ENCODE peak calls at places on chromosomes 6 and 20, in eight cellular contexts. O, S, Q, B, K, V, W and M are unnamed samples.

GRCh38 chr6:99606670-99607415 is at the start of gene PRDM13:
- DNase-seq in V (peak), O (no peak), W (no peak), Q (no peak), S (no peak), K (no peak), B (no peak), M (no peak)

GRCh38 chr6:147507162-147508072 is 1.1 kb upstream of the SAMD5 start:
- DNase-seq in Q (no peak), K (peak), W (no peak), S (peak), O (peak), V (peak), B (no peak), M (no peak)

GRCh38 chr20:61499859-61500258 is 247.8 kb downstream of the CDH4 start:
- DNase-seq in O (no peak), Q (no peak), W (no peak), V (no peak), K (no peak), S (peak), B (no peak), M (no peak)

GRCh38 chr6:160055813-160056212 is 65.8 kb upstream of the SLC22A1 start:
- DNase-seq in B (no peak), O (no peak), Q (no peak), S (peak), K (no peak), V (no peak), W (no peak), M (no peak)

GRCh38 chr20:20304942-20305341 is 63.0 kb upstream of the INSM1 start:
- DNase-seq in Q (no peak), O (no peak), B (no peak), V (no peak), S (no peak), K (no peak), W (no peak), M (no peak)

GRCh38 chr20:41167481-41168253 is 30.3 kb downstream of the PLCG1 start:
- DNase-seq in B (peak), O (no peak), S (no peak), V (no peak), W (no peak), K (no peak), Q (no peak), M (no peak)

GRCh38 chr6:79373246-79373645 is 138.8 kb upstream of the HMGN3 start:
- DNase-seq in Q (no peak), V (no peak), B (no peak), S (no peak), O (no peak), W (no peak), K (no peak), M (no peak)

GRCh38 chr6:133553652-133554051 is 312.5 kb downstream of the EYA4 start:
- DNase-seq in B (no peak), S (peak), Q (no peak), K (peak), V (peak), W (peak), O (peak), M (no peak)

GRCh38 chr20:64072664-64073063 is 6.7 kb downstream of the RGS19 start:
- DNase-seq in S (no peak), B (no peak), W (no peak), Q (no peak), K (no peak), V (no peak), O (no peak), M (no peak)

GRCh38 chr6:110897433-110897832 is 22.8 kb downstream of the AMD1 start:
- DNase-seq in Q (no peak), S (peak), K (no peak), V (no peak), W (no peak), O (no peak), B (no peak), M (no peak)

GRCh38 chr6:78947962-78948361 is 80.6 kb downstream of the IRAK1BP1 start:
- DNase-seq in W (no peak), S (peak), B (no peak), O (peak), K (no peak), V (no peak), Q (no peak), M (no peak)

GRCh38 chr6:90294989-90295853 is 1.4 kb downstream of the BACH2 start:
- DNase-seq in O (peak), K (peak), B (peak), Q (no peak), S (peak), V (peak), W (peak), M (peak)

GRCh38 chr6:140537834-140538680 is 1163.6 kb upstream of the CITED2 start:
- DNase-seq in B (no peak), K (no peak), Q (peak), S (peak), W (peak), O (peak), V (peak), M (no peak)

GRCh38 chr6:12369781-12370262 is 79.7 kb downstream of the EDN1 start:
- DNase-seq in Q (no peak), V (no peak), S (no peak), O (no peak), K (peak), B (no peak), W (no peak), M (no peak)

GRCh38 chr6:87747646-87748045 is 45.6 kb upstream of the AKIRIN2 start:
- DNase-seq in O (no peak), W (no peak), K (peak), B (no peak), Q (no peak), S (no peak), V (no peak), M (no peak)

GRCh38 chr6:156846845-156847599 is 69.8 kb downstream of the ARID1B start:
- DNase-seq in V (no peak), B (no peak), W (no peak), Q (no peak), O (no peak), S (no peak), K (no peak), M (no peak)

GRCh38 chr6:37056439-37057127 is 51.1 kb downstream of the FGD2 start:
- DNase-seq in W (no peak), S (peak), K (no peak), Q (no peak), V (peak), O (no peak), B (no peak), M (no peak)

GRCh38 chr6:100880149-100880900 is 804 bp downstream of the ASCC3 start:
- DNase-seq in O (no peak), V (no peak), B (no peak), S (peak), W (no peak), Q (no peak), K (no peak), M (no peak)

GRCh38 chr6:148987982-148988381 is 241.2 kb downstream of the UST start:
- DNase-seq in W (no peak), K (no peak), B (no peak), S (no peak), Q (no peak), O (no peak), V (no peak), M (no peak)

GRCh38 chr20:14865169-14865568 is 527.8 kb upstream of the FLRT3 start:
- DNase-seq in W (no peak), S (no peak), Q (no peak), B (no peak), O (no peak), V (no peak), K (no peak), M (no peak)

GRCh38 chr6:131023834-131024504 is 39.1 kb downstream of the EPB41L2 start:
- DNase-seq in V (no peak), S (peak), Q (no peak), O (peak), K (no peak), W (no peak), B (no peak), M (no peak)

GRCh38 chr6:80637312-80637711 is 530.8 kb downstream of the BCKDHB start:
- DNase-seq in K (no peak), O (peak), Q (no peak), V (no peak), S (peak), W (no peak), B (no peak), M (no peak)

GRCh38 chr6:133817460-133818047 is 71.4 kb upstream of the TCF21 start:
- DNase-seq in B (no peak), O (no peak), S (no peak), K (peak), Q (no peak), V (peak), W (no peak), M (no peak)

GRCh38 chr6:145497006-145497405 is 238.3 kb downstream of the EPM2A start:
- DNase-seq in K (no peak), S (no peak), V (no peak), O (no peak), B (no peak), W (no peak), Q (no peak), M (no peak)

GRCh38 chr6:139708342-139709199 is 334.1 kb upstream of the CITED2 start:
- DNase-seq in O (peak), K (no peak), V (no peak), Q (no peak), S (peak), W (no peak), B (no peak), M (no peak)

GRCh38 chr20:550611-551010 is 7.0 kb upstream of the CSNK2A1 start:
- DNase-seq in K (no peak), W (no peak), Q (no peak), O (no peak), V (no peak), S (no peak), B (no peak), M (no peak)

GRCh38 chr20:5848711-5849505 is 98.7 kb downstream of the SHLD1 start:
- DNase-seq in S (peak), W (no peak), Q (no peak), B (no peak), K (peak), O (peak), V (no peak), M (no peak)

GRCh38 chr6:33235221-33235634 is 26.9 kb downstream of the RING1 start:
- DNase-seq in K (no peak), B (peak), Q (no peak), O (no peak), W (no peak), V (peak), S (no peak), M (no peak)

GRCh38 chr6:56420296-56420695 is 172.9 kb upstream of the COL21A1 start:
- DNase-seq in V (no peak), S (no peak), W (no peak), O (no peak), K (no peak), B (no peak), Q (no peak), M (no peak)

GRCh38 chr6:150144294-150144868 is 1.5 kb downstream of the PPP1R14C start:
- DNase-seq in O (no peak), S (no peak), K (no peak), B (no peak), V (no peak), Q (no peak), W (no peak), M (no peak)

GRCh38 chr20:35277531-35278395 is at the start of gene MMP24OS:
- DNase-seq in B (peak), K (peak), S (peak), Q (peak), O (peak), V (peak), W (peak), M (peak)

GRCh38 chr6:170270984-170271593 is 19.8 kb downstream of the DLL1 start:
- DNase-seq in W (no peak), O (no peak), V (no peak), B (no peak), S (no peak), Q (no peak), K (no peak), M (no peak)

GRCh38 chr6:127365874-127366273 is 22.5 kb upstream of the ECHDC1 start:
- DNase-seq in Q (no peak), S (no peak), O (no peak), W (no peak), V (no peak), K (no peak), B (no peak), M (no peak)

GRCh38 chr6:127366281-127367022 is 23.0 kb upstream of the ECHDC1 start:
- DNase-seq in W (no peak), K (no peak), S (peak), B (peak), V (peak), Q (peak), O (peak), M (no peak)

GRCh38 chr6:127367023-127367375 is 23.6 kb upstream of the ECHDC1 start:
- DNase-seq in Q (no peak), V (no peak), S (no peak), W (no peak), K (no peak), O (no peak), B (no peak), M (no peak)
- TF ChIP-seq CTCF in Q (no peak), V (no peak), S (no peak), W (no peak), K (no peak), O (no peak), B (no peak), M (no peak)

DNA sequence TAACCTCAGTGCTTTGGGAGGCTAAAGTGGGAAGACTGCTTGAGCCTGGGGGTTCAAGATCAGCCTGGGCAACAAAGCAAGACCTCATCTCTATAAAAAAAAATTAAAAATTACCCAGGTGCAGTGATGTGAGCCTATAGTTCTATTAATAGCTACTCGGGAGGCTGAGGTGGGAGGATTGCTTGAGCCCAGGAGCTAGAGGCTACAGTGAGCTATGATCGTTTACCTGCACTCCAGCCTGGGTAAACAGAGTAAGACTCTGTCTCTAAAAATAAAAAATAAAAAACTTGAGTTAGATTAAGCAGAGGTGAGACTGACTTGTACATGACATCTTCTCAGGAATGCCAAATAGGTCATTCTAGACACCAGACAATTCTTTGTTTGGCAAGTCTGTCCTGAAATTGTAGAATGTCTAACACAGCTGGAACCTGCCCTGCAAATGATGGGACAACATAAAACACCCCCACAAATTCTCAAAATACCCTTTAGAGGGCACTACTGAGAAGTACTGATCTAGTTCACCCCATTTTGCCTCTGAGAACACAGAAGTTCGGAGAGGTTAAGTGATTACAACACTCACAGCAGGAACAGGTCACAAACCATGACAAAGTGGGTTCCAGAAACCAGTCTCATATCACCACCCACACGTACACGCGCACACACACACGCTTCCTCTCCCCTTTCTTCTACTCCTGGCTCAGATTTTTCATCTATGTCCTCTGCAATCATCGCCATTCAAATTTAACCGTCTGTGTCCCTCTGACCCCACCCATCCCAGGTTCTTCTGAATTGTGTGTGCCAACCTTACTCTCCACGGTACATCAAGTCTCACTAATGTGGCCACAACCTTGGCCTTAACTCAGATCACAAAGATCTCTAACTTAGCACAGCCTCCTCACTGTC is 38.3 kb downstream of the ARHGAP18 start:
- DNase-seq in V (no peak), S (no peak), K (peak), W (no peak), O (no peak), Q (no peak), B (no peak), M (peak)
- TF ChIP-seq CTCF in V (peak), S (no peak), K (peak), W (peak), O (no peak), Q (no peak), B (no peak), M (no peak)

DNA sequence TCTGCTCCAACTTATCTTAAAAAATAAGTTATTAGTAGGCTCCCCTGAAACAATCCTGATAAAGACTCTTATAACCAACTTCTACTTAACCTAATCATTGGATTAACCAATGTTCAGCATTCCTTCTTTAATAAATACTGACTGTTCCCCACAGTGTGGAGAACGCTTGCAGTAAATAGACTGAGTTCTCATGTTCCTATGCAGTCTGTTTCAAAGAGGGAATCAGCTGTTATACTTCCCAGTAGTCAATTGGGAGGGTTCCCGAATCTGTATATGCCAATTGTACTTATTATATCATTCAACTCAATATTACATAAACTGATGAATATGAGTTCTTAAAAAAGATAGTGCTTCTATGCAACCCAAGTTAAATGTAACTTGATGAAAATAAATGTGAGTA is 9.7 kb upstream of the JAG1 start:
- DNase-seq in V (no peak), K (no peak), O (no peak), W (no peak), S (no peak), Q (no peak), B (no peak), M (no peak)
- TF ChIP-seq CTCF in V (no peak), K (no peak), O (no peak), W (no peak), S (no peak), Q (no peak), B (no peak), M (no peak)

GRCh38 chr6:20839624-20840023 is 305.4 kb downstream of the CDKAL1 start:
- DNase-seq in K (no peak), S (no peak), Q (no peak), W (no peak), V (no peak), O (no peak), B (no peak), M (no peak)
- TF ChIP-seq CTCF in K (no peak), S (no peak), Q (no peak), W (no peak), V (peak), O (peak), B (no peak), M (no peak)

DNA sequence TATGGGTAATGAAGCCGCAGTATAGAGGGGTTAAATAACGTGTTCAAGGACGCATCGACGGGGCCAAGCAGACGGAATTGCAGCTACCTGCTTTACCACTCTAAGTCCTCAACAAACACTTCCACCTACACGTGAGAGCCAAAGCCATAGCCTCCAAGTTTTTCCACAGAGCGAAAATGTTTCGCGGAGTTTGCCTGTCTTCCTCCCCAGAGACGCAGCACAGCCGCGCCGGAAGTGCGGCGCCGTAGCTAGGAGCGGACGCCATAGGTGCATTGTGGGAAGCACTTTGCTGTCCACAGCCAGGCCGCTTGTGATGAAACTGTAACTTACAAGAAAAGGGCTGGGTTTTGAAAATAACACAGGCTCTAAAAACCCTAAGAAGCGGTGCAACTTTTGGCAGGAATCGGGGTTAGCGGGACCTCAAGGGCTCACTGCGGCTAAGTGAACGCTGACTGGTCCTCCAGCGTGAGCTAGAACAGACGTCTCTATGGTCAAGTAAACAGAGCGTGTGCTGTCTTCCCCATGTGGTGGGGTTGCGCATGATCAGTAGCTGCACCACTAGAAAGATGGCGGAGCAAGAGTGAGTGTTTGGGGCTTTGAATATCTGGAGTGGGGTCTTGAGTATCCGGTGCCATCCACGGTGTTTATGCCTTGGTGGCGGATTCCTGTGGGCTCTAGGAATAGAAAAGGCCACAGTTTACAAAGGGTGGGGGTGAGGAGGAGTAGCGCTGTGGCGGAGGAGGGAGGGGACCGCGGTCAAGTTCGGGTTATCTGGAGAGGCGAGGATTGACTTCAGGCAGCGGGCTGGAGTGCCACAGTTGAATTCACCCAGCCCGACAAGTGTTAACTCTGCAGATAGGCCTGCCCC is at the start of gene RPL7L1:
- DNase-seq in W (peak), Q (peak), B (peak), V (peak), K (peak), O (peak), S (peak), M (peak)
- TF ChIP-seq CTCF in W (no peak), Q (no peak), B (peak), V (peak), K (no peak), O (peak), S (no peak), M (no peak)

DNA sequence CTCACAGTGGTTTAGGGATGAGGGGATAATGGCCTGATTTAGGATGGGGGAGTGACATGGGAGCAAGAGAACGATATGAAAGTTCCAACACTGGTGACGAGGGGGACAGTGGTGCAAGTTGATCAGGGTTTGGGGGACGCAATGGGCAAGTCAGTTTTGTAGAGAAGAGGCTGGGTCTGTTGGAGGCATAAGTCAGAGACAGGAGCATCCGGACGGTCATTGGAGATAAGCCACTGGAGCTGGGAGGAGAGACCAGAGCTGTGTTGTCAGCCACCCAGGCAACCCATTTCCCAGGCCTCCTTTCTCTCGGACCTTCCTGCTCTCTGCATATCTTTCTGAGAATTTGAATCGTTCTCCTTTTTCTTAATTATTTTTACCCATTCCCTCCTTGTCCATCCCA is 9.5 kb downstream of the DNPH1 start:
- DNase-seq in K (no peak), S (no peak), W (no peak), B (peak), Q (no peak), O (no peak), V (no peak), M (no peak)
- TF ChIP-seq CTCF in K (no peak), S (no peak), W (no peak), B (no peak), Q (no peak), O (no peak), V (no peak), M (no peak)

GRCh38 chr20:42392417-42392816 is 774.2 kb upstream of the CHD6 start:
- DNase-seq in K (no peak), B (no peak), Q (no peak), W (no peak), V (no peak), S (no peak), O (no peak), M (no peak)

GRCh38 chr20:42391807-42392206 is 773.6 kb upstream of the CHD6 start:
- DNase-seq in B (no peak), K (no peak), S (no peak), Q (no peak), O (no peak), V (peak), W (no peak), M (no peak)
- TF ChIP-seq CTCF in B (no peak), K (no peak), S (no peak), Q (no peak), O (no peak), V (peak), W (no peak), M (no peak)

GRCh38 chr6:106967936-106968555 is 6.5 kb downstream of the CD24 start:
- DNase-seq in O (no peak), Q (no peak), W (no peak), V (peak), K (no peak), S (no peak), B (no peak), M (no peak)
- TF ChIP-seq CTCF in O (no peak), Q (no peak), W (no peak), V (no peak), K (no peak), S (no peak), B (no peak), M (no peak)

GRCh38 chr20:31572701-31573554 is 32.2 kb upstream of the ID1 start:
- DNase-seq in O (peak), Q (peak), V (peak), B (peak), W (peak), K (peak), S (peak), M (peak)
- TF ChIP-seq CTCF in O (no peak), Q (no peak), V (no peak), B (no peak), W (no peak), K (peak), S (no peak), M (no peak)

GRCh38 chr20:59055302-59055701 is 12.7 kb upstream of the PRELID3B start:
- DNase-seq in W (peak), Q (no peak), V (no peak), O (peak), S (peak), K (no peak), B (no peak), M (no peak)
- TF ChIP-seq CTCF in W (peak), Q (no peak), V (peak), O (peak), S (peak), K (peak), B (peak), M (no peak)